ENCODE peak calls at places on chromosomes 5 and 9, in eight cellular contexts. One of them, this sample, is unnamed.

GRCh38 chr5:39624890-39625289 is 200.1 kb upstream of the DAB2 start:
- DNase-seq in CD4-positive, alpha-beta T cell: no peak
- DNase-seq in activated naive CD8-positive, alpha-beta T cell treated with anti-CD3 and anti-CD28 coated beads, Interleukin-2, amount 50 U/mL, for 16 hours: no peak
- DNase-seq in EH: no peak
- DNase-seq in upper lobe of right lung: no peak
- DNase-seq in ACHN: peak
- DNase-seq in MV-4-11: no peak
- DNase-seq in naive thymus-derived CD8-positive, alpha-beta T cell: no peak
- DNase-seq in this sample: no peak

GRCh38 chr9:27204578-27204977 is 92.4 kb downstream of the EQTN start:
- DNase-seq in CD4-positive, alpha-beta T cell: no peak
- DNase-seq in activated naive CD8-positive, alpha-beta T cell treated with anti-CD3 and anti-CD28 coated beads, Interleukin-2, amount 50 U/mL, for 16 hours: no peak
- DNase-seq in EH: peak
- DNase-seq in upper lobe of right lung: no peak
- DNase-seq in ACHN: no peak
- DNase-seq in MV-4-11: no peak
- DNase-seq in naive thymus-derived CD8-positive, alpha-beta T cell: no peak
- DNase-seq in this sample: no peak

GRCh38 chr9:14248149-14248548 is 65.8 kb downstream of the NFIB start:
- DNase-seq in CD4-positive, alpha-beta T cell: no peak
- DNase-seq in activated naive CD8-positive, alpha-beta T cell treated with anti-CD3 and anti-CD28 coated beads, Interleukin-2, amount 50 U/mL, for 16 hours: no peak
- DNase-seq in EH: no peak
- DNase-seq in upper lobe of right lung: no peak
- DNase-seq in ACHN: no peak
- DNase-seq in MV-4-11: no peak
- DNase-seq in naive thymus-derived CD8-positive, alpha-beta T cell: no peak
- DNase-seq in this sample: no peak

GRCh38 chr5:57858905-57859304 is 376.3 kb upstream of the ACTBL2 start:
- DNase-seq in CD4-positive, alpha-beta T cell: no peak
- DNase-seq in activated naive CD8-positive, alpha-beta T cell treated with anti-CD3 and anti-CD28 coated beads, Interleukin-2, amount 50 U/mL, for 16 hours: no peak
- DNase-seq in EH: no peak
- DNase-seq in upper lobe of right lung: no peak
- DNase-seq in ACHN: no peak
- DNase-seq in MV-4-11: no peak
- DNase-seq in naive thymus-derived CD8-positive, alpha-beta T cell: no peak
- DNase-seq in this sample: no peak

GRCh38 chr5:140273401-140273877 is 29.5 kb downstream of the PFDN1 start:
- DNase-seq in CD4-positive, alpha-beta T cell: no peak
- DNase-seq in activated naive CD8-positive, alpha-beta T cell treated with anti-CD3 and anti-CD28 coated beads, Interleukin-2, amount 50 U/mL, for 16 hours: no peak
- DNase-seq in EH: no peak
- DNase-seq in upper lobe of right lung: no peak
- DNase-seq in ACHN: no peak
- DNase-seq in MV-4-11: peak
- DNase-seq in naive thymus-derived CD8-positive, alpha-beta T cell: no peak
- DNase-seq in this sample: no peak

GRCh38 chr9:63817622-63818518 is 1467.1 kb downstream of the FOXD4L5 start:
- DNase-seq in CD4-positive, alpha-beta T cell: peak
- DNase-seq in activated naive CD8-positive, alpha-beta T cell treated with anti-CD3 and anti-CD28 coated beads, Interleukin-2, amount 50 U/mL, for 16 hours: peak
- DNase-seq in EH: peak
- DNase-seq in upper lobe of right lung: peak
- DNase-seq in ACHN: peak
- DNase-seq in MV-4-11: no peak
- DNase-seq in naive thymus-derived CD8-positive, alpha-beta T cell: peak
- DNase-seq in this sample: peak

GRCh38 chr5:115243412-115243811 is 19.3 kb downstream of the PGGT1B start:
- DNase-seq in CD4-positive, alpha-beta T cell: no peak
- DNase-seq in activated naive CD8-positive, alpha-beta T cell treated with anti-CD3 and anti-CD28 coated beads, Interleukin-2, amount 50 U/mL, for 16 hours: no peak
- DNase-seq in EH: peak
- DNase-seq in upper lobe of right lung: no peak
- DNase-seq in ACHN: no peak
- DNase-seq in MV-4-11: no peak
- DNase-seq in naive thymus-derived CD8-positive, alpha-beta T cell: no peak
- DNase-seq in this sample: no peak

GRCh38 chr9:95511232-95511951 is 5.4 kb downstream of the PTCH1 start:
- DNase-seq in CD4-positive, alpha-beta T cell: no peak
- DNase-seq in activated naive CD8-positive, alpha-beta T cell treated with anti-CD3 and anti-CD28 coated beads, Interleukin-2, amount 50 U/mL, for 16 hours: no peak
- DNase-seq in EH: peak
- DNase-seq in upper lobe of right lung: no peak
- DNase-seq in ACHN: peak
- DNase-seq in MV-4-11: peak
- DNase-seq in naive thymus-derived CD8-positive, alpha-beta T cell: peak
- DNase-seq in this sample: no peak

GRCh38 chr5:133456933-133457402 is 155.4 kb downstream of the FSTL4 start:
- DNase-seq in CD4-positive, alpha-beta T cell: no peak
- DNase-seq in activated naive CD8-positive, alpha-beta T cell treated with anti-CD3 and anti-CD28 coated beads, Interleukin-2, amount 50 U/mL, for 16 hours: no peak
- DNase-seq in EH: no peak
- DNase-seq in upper lobe of right lung: no peak
- DNase-seq in ACHN: no peak
- DNase-seq in MV-4-11: peak
- DNase-seq in naive thymus-derived CD8-positive, alpha-beta T cell: no peak
- DNase-seq in this sample: no peak

GRCh38 chr5:93705896-93706295 is 35.5 kb downstream of the POU5F2 start:
- DNase-seq in CD4-positive, alpha-beta T cell: no peak
- DNase-seq in activated naive CD8-positive, alpha-beta T cell treated with anti-CD3 and anti-CD28 coated beads, Interleukin-2, amount 50 U/mL, for 16 hours: no peak
- DNase-seq in EH: peak
- DNase-seq in upper lobe of right lung: no peak
- DNase-seq in ACHN: no peak
- DNase-seq in MV-4-11: no peak
- DNase-seq in naive thymus-derived CD8-positive, alpha-beta T cell: no peak
- DNase-seq in this sample: no peak

GRCh38 chr5:129410488-129410887 is 49.6 kb upstream of the ADAMTS19 start:
- DNase-seq in CD4-positive, alpha-beta T cell: no peak
- DNase-seq in activated naive CD8-positive, alpha-beta T cell treated with anti-CD3 and anti-CD28 coated beads, Interleukin-2, amount 50 U/mL, for 16 hours: no peak
- DNase-seq in EH: peak
- DNase-seq in upper lobe of right lung: no peak
- DNase-seq in ACHN: no peak
- DNase-seq in MV-4-11: no peak
- DNase-seq in naive thymus-derived CD8-positive, alpha-beta T cell: no peak
- DNase-seq in this sample: no peak